ENCODE peak calls at places on chromosome 16, in ten cellular contexts. R is transverse colon; P is GM13976; I is WTC11; X is NCI-H524; M is activated CD4-positive, CD25-positive, alpha-beta regulatory T cell; T is AG10803; H is GM04504; Z is fibroblast of the conjunctiva; A is stimulated activated effector memory CD8-positive, alpha-beta T cell treated with anti-CD3 and anti-CD28 coated beads, Interleukin-12 subunit alpha, Interleukin-12 subunit beta, amount 100 ng/mL, for 72 hours. S is an unnamed sample.

GRCh38 chr16:87198328-87198731 is 118.9 kb downstream of the C16orf95 start:
- DNase-seq in A (no peak), I (no peak), M (no peak), Z (no peak), X (no peak), P (no peak), R (no peak), H (no peak), T (no peak), S (no peak)

GRCh38 chr16:71383054-71383773 is 24.7 kb downstream of the CALB2 start:
- DNase-seq in Z (no peak), R (no peak), M (no peak), X (peak; percentile 6), P (no peak), A (no peak), I (no peak), H (no peak), T (peak; percentile 35), S (peak; percentile 41)

GRCh38 chr16:88651276-88651988 is 579 bp upstream of the CYBA start:
- DNase-seq in I (no peak), R (peak; percentile 81), H (no peak), X (no peak), Z (no peak), P (peak; percentile 93), A (peak; percentile 68), T (no peak), M (peak; percentile 57), S (no peak)

GRCh38 chr16:84320511-84320910 is 25.8 kb downstream of the WFDC1 start:
- DNase-seq in R (no peak), H (no peak), P (no peak), T (no peak), M (no peak), A (no peak), Z (no peak), X (no peak), I (no peak), S (no peak)

GRCh38 chr16:75948441-75948840 is 222.2 kb upstream of the CPHXL start:
- DNase-seq in M (no peak), H (no peak), T (no peak), R (no peak), Z (no peak), A (no peak), P (no peak), I (no peak), X (no peak), S (no peak)

GRCh38 chr16:3042376-3042775 is 4.0 kb upstream of the MMP25 start:
- DNase-seq in X (no peak), M (no peak), R (no peak), A (no peak), T (no peak), H (no peak), Z (no peak), I (no peak), P (no peak), S (no peak)

GRCh38 chr16:16062023-16062932 is 112.9 kb downstream of the ABCC1 start:
- DNase-seq in H (no peak), P (peak; percentile 49), R (peak; percentile 19), X (no peak), A (no peak), T (peak; percentile 35), I (peak; percentile 21), M (no peak), Z (no peak), S (no peak)

GRCh38 chr16:64196444-64196843 is 925.4 kb downstream of the CDH11 start:
- DNase-seq in T (peak; percentile 56), Z (peak; percentile 22), R (no peak), A (no peak), P (no peak), M (no peak), I (no peak), H (no peak), X (no peak), S (no peak)

GRCh38 chr16:27529962-27530361 is 19.8 kb downstream of the GTF3C1 start:
- DNase-seq in Z (no peak), M (no peak), H (no peak), X (peak; percentile 99), T (peak; percentile 68), I (no peak), P (no peak), R (no peak), A (no peak), S (no peak)

GRCh38 chr16:30357085-30357714 is 2.1 kb upstream of the CD2BP2 start:
- DNase-seq in T (no peak), A (no peak), X (no peak), M (no peak), R (no peak), Z (no peak), P (no peak), I (no peak), H (no peak), S (no peak)

GRCh38 chr16:11329080-11329491 is 16.2 kb upstream of the RMI2 start:
- DNase-seq in I (no peak), X (no peak), H (no peak), T (peak; percentile 30), M (no peak), P (peak; percentile 59), A (no peak), R (no peak), Z (no peak), S (no peak)

GRCh38 chr16:81645303-81645702 is 133.8 kb upstream of the PLCG2 start:
- DNase-seq in I (no peak), X (peak; percentile 83), H (peak; percentile 57), A (no peak), R (peak; percentile 54), P (no peak), T (peak; percentile 84), Z (peak; percentile 8), M (no peak), S (no peak)

GRCh38 chr16:4358831-4359561 is 7.9 kb upstream of the PAM16 start:
- DNase-seq in I (peak; percentile 94), A (peak; percentile 68), H (no peak), M (peak; percentile 51), X (no peak), T (no peak), P (peak; percentile 80), R (peak; percentile 59), Z (no peak), S (peak; percentile 86)

GRCh38 chr16:53090591-53091507 is 36.1 kb downstream of the CHD9 start:
- DNase-seq in A (peak; percentile 3), I (no peak), M (no peak), R (peak; percentile 88), Z (peak; percentile 100), P (peak; percentile 51), X (peak; percentile 78), T (peak; percentile 99), H (peak; percentile 100), S (peak; percentile 42)

GRCh38 chr16:20944861-20945390 is 44.4 kb downstream of the LYRM1 start:
- DNase-seq in T (no peak), R (no peak), X (no peak), P (no peak), A (peak; percentile 40), Z (no peak), M (no peak), H (no peak), I (no peak), S (no peak)

GRCh38 chr16:303760-304505 is 21.0 kb downstream of the PDIA2 start:
- DNase-seq in R (no peak), X (no peak), T (peak; percentile 7), M (no peak), H (no peak), P (no peak), Z (no peak), A (no peak), I (no peak), S (no peak)

GRCh38 chr16:49856741-49857330 is 924 bp upstream of the ZNF423 start:
- DNase-seq in A (no peak), M (no peak), P (peak; percentile 68), R (peak; percentile 86), X (peak; percentile 73), Z (peak; percentile 60), I (peak; percentile 80), T (peak; percentile 66), H (peak; percentile 36), S (peak; percentile 91)